ENCODE peak calls at places on chromosomes 2 and 18, in ten cellular contexts. J, Q, O, E, M, G, Z, B, H and W are unnamed samples. For H3K4me1 and H3K36me3, the result is how much of the 10 kb centered on the place peaks cover.

GRCh38 chr18:34321075-34321474 is 96.4 kb upstream of the NOL4 start:
- DNase-seq in O (no peak), M (no peak), E (no peak), G (no peak), Q (no peak), Z (no peak), B (no peak), H (no peak), J (no peak), W (no peak)

GRCh38 chr18:76452357-76452756 is 42.7 kb downstream of the ZNF516 start:
- DNase-seq in H (peak), M (peak), E (no peak), J (no peak), Q (no peak), O (no peak), G (no peak), B (peak), Z (no peak), W (no peak)

GRCh38 chr2:98560256-98560771 is 48.0 kb downstream of the COA5 start:
- DNase-seq in G (no peak), Q (no peak), E (peak), O (no peak), J (peak), M (peak), H (no peak), Z (no peak), B (no peak), W (peak)

GRCh38 chr2:70674636-70675430 is 93.2 kb downstream of the ADD2 start:
- DNase-seq in B (no peak), O (no peak), H (no peak), J (peak), E (no peak), Z (no peak), Q (peak), M (no peak), G (no peak), W (no peak)

GRCh38 chr2:121284424-121285076 is 452 bp downstream of the TFCP2L1 start:
- DNase-seq in J (no peak), H (peak), M (no peak), Z (peak), B (peak), Q (peak), O (no peak), G (no peak), E (no peak), W (peak)

GRCh38 chr2:158735822-158736580 is 59.1 kb upstream of the DAPL1 start:
- DNase-seq in M (no peak), G (no peak), E (no peak), J (no peak), B (no peak), Q (no peak), O (no peak), Z (no peak), H (no peak), W (peak)

GRCh38 chr2:85160946-85161625 is 27.9 kb downstream of the TCF7L1 start:
- DNase-seq in M (no peak), E (no peak), Z (no peak), H (peak), G (no peak), B (no peak), J (no peak), Q (no peak), O (no peak), W (no peak)

GRCh38 chr18:4589056-4589800 is 134.1 kb upstream of the DLGAP1 start:
- DNase-seq in G (no peak), Z (no peak), M (no peak), H (no peak), Q (no peak), E (no peak), J (no peak), O (no peak), B (no peak), W (no peak)

GRCh38 chr18:902179-902718 is 2.4 kb upstream of the ADCYAP1 start:
- DNase-seq in M (peak), H (peak), G (no peak), Z (no peak), Q (no peak), J (no peak), B (no peak), E (no peak), O (no peak), W (no peak)

GRCh38 chr2:24492283-24493272 is 1.5 kb downstream of the NCOA1 start:
- DNase-seq in O (peak), M (peak), E (no peak), H (peak), Z (no peak), B (no peak), Q (no peak), J (peak), G (peak), W (peak)

GRCh38 chr18:32775628-32776027 is 2.8 kb upstream of the KLHL14 start:
- DNase-seq in J (no peak), M (no peak), H (no peak), G (no peak), E (no peak), Z (no peak), O (no peak), Q (no peak), B (no peak), W (no peak)

GRCh38 chr2:88303865-88304264 is 133.7 kb downstream of the THNSL2 start:
- DNase-seq in O (no peak), B (no peak), J (no peak), G (no peak), E (no peak), H (no peak), Q (no peak), Z (no peak), M (no peak), W (no peak)

GRCh38 chr2:13334545-13334944 is 617.8 kb downstream of the TRIB2 start:
- DNase-seq in B (no peak), Z (no peak), M (no peak), Q (no peak), E (no peak), O (no peak), J (no peak), H (no peak), G (no peak), W (no peak)

GRCh38 chr2:16860627-16861026 is 195.0 kb upstream of the CYRIA start:
- DNase-seq in G (no peak), E (no peak), B (no peak), M (peak), O (no peak), Q (no peak), J (no peak), H (peak), Z (no peak), W (no peak)

GRCh38 chr18:50053142-50053541 is 141.8 kb downstream of the MYO5B start:
- DNase-seq in M (no peak), H (no peak), J (no peak), Z (no peak), Q (no peak), O (no peak), G (no peak), B (no peak), E (no peak), W (no peak)

GRCh38 chr2:235480614-235481013 is 13.2 kb upstream of the AGAP1 start:
- DNase-seq in E (no peak), Q (no peak), G (no peak), M (no peak), Z (no peak), B (no peak), O (no peak), H (no peak), J (no peak), W (no peak)

GRCh38 chr2:220043155-220043992 is 415.9 kb downstream of the SLC4A3 start:
- DNase-seq in G (no peak), E (no peak), H (peak), Z (no peak), O (no peak), M (peak), Q (no peak), B (no peak), J (no peak), W (no peak)

GRCh38 chr2:150911766-150912280 is 349.8 kb downstream of the RBM43 start:
- DNase-seq in J (peak), E (peak), G (peak), H (peak), Z (peak), Q (no peak), B (no peak), O (peak), M (peak), W (peak)

GRCh38 chr2:22826658-22827165 is 558.3 kb upstream of the KLHL29 start:
- DNase-seq in J (no peak), O (no peak), E (no peak), G (no peak), Z (no peak), H (no peak), Q (no peak), B (no peak), M (no peak), W (no peak)

GRCh38 chr18:48948112-48949050 is 2.4 kb downstream of the SMAD7 start:
- DNase-seq in Q (peak), Z (peak), E (no peak), J (peak), B (peak), O (peak), G (peak), H (peak), M (peak), W (peak)

GRCh38 chr2:143261986-143262784 is 133.0 kb downstream of the ARHGAP15 start:
- DNase-seq in E (no peak), Q (peak), M (no peak), G (peak), B (no peak), H (peak), Z (no peak), J (peak), O (no peak), W (no peak)

GRCh38 chr2:233535276-233535675 is 31.3 kb downstream of the USP40 start:
- DNase-seq in Z (no peak), B (no peak), Q (no peak), G (no peak), M (peak), J (no peak), H (no peak), O (no peak), E (no peak), W (no peak)

GRCh38 chr2:80703532-80703931 is 399.0 kb upstream of the LRRTM1 start:
- DNase-seq in B (no peak), Z (no peak), G (no peak), E (no peak), O (no peak), Q (no peak), M (no peak), H (peak), J (no peak), W (no peak)

GRCh38 chr18:10454800-10455550 is 540 bp downstream of the APCDD1 start:
- DNase-seq in O (peak), J (no peak), M (no peak), H (peak), B (peak), G (no peak), E (peak), Z (peak), Q (no peak), W (peak)

GRCh38 chr2:22442051-22442450 is 942.9 kb upstream of the KLHL29 start:
- DNase-seq in J (no peak), O (no peak), Z (no peak), E (no peak), B (no peak), M (no peak), H (peak), G (no peak), Q (no peak), W (no peak)

GRCh38 chr2:174248998-174249592 is 763 bp upstream of the OLA1 start:
- DNase-seq in H (no peak), J (no peak), Z (no peak), E (no peak), Q (no peak), O (no peak), M (no peak), B (no peak), G (no peak), W (no peak)

GRCh38 chr2:6959751-6960150 is 42.5 kb downstream of the RNF144A start:
- DNase-seq in Z (no peak), B (no peak), M (no peak), Q (no peak), G (no peak), E (no peak), O (no peak), H (no peak), J (no peak), W (no peak)

GRCh38 chr2:222424281-222424728 is at the start of gene SGPP2:
- DNase-seq in Q (peak), H (no peak), E (no peak), O (no peak), B (no peak), M (no peak), Z (peak), G (peak), J (no peak), W (no peak)

GRCh38 chr2:196336715-196337617 is 165.6 kb upstream of the STK17B start:
- DNase-seq in Z (no peak), B (peak), J (no peak), O (no peak), M (no peak), G (peak), Q (no peak), E (no peak), H (peak), W (peak)

GRCh38 chr2:226631671-226632070 is 167.9 kb downstream of the IRS1 start:
- DNase-seq in J (no peak), B (no peak), Z (no peak), M (no peak), G (peak), Q (no peak), E (no peak), H (no peak), O (peak), W (no peak)

DNA sequence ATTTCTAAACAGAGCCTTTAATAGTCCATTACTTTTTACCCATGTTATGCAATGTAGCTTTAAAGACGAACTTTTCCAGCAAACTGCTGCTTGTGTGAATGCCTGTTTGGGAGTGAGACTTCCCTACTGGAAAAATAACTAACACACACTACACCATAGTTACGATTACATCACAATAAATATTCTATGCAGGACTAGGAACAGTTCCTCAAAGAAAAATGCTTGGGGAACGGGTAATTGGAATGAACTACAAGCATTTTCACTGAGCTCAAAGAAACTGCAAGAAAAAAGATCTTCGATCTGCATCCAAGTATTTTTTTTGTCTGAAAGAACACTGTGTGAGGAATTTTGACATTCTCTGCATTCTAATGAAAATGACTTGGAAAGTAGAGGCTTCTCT is 13.8 kb downstream of the LYPD1 start:
- DNase-seq in H (no peak), Z (no peak), B (no peak), J (no peak), E (no peak), Q (no peak), O (no peak), G (no peak), M (peak), W (no peak)
- H3K4me1 ChIP-seq in H (under half), Z (under half), B (under half), J (under half), E (under half), Q (under half), O (under half), G (under half), M (under half), W (under half)

GRCh38 chr2:27651056-27651455 is 12.4 kb downstream of the SUPT7L start:
- DNase-seq in B (no peak), M (no peak), Z (no peak), E (no peak), G (no peak), O (no peak), H (no peak), J (no peak), Q (no peak), W (no peak)

GRCh38 chr2:27647289-27647688 is 16.1 kb downstream of the SUPT7L start:
- DNase-seq in Z (no peak), H (no peak), G (no peak), O (no peak), M (no peak), B (no peak), Q (no peak), E (no peak), J (no peak), W (peak)

GRCh38 chr2:27645197-27645596 is 16.3 kb downstream of the GPN1 start:
- DNase-seq in M (no peak), E (no peak), Q (no peak), O (no peak), H (no peak), J (no peak), G (no peak), Z (no peak), B (no peak), W (no peak)

GRCh38 chr2:27652341-27652740 is 11.1 kb downstream of the SUPT7L start:
- DNase-seq in B (no peak), M (no peak), E (no peak), Q (no peak), O (no peak), Z (no peak), G (no peak), H (no peak), J (no peak), W (no peak)

GRCh38 chr2:27647737-27648136 is 15.7 kb downstream of the SUPT7L start:
- DNase-seq in B (no peak), O (no peak), H (no peak), M (no peak), Z (no peak), G (no peak), Q (no peak), E (no peak), J (no peak), W (no peak)
- H3K36me3 ChIP-seq in B (under half), O (under half), H (under half), M (half or more), Z (under half), G (under half), Q (half or more), E (half or more), J (half or more), W (under half)

GRCh38 chr2:37588316-37588777 is 83.1 kb downstream of the CDC42EP3 start:
- DNase-seq in Q (no peak), Z (peak), H (no peak), E (no peak), O (peak), M (peak), B (no peak), G (no peak), J (no peak), W (peak)
- H3K4me1 ChIP-seq in Q (under half), Z (half or more), H (under half), E (under half), O (under half), M (half or more), B (under half), G (half or more), J (under half), W (half or more)

GRCh38 chr2:210445116-210445707 is 31.3 kb downstream of the LANCL1 start:
- DNase-seq in J (no peak), M (no peak), Z (no peak), O (no peak), H (peak), Q (no peak), E (no peak), G (no peak), B (peak), W (peak)

GRCh38 chr2:210442457-210442856 is 34.1 kb downstream of the LANCL1 start:
- DNase-seq in G (no peak), Q (no peak), M (no peak), E (no peak), B (no peak), Z (no peak), O (no peak), J (no peak), H (no peak), W (no peak)

GRCh38 chr2:210440206-210440605 is 36.4 kb downstream of the LANCL1 start:
- DNase-seq in G (no peak), B (no peak), J (no peak), E (no peak), M (no peak), Z (no peak), O (no peak), Q (no peak), H (no peak), W (no peak)

GRCh38 chr2:210443527-210443926 is 33.0 kb downstream of the LANCL1 start:
- DNase-seq in M (no peak), G (no peak), H (no peak), Q (no peak), Z (no peak), O (no peak), E (no peak), B (no peak), J (no peak), W (no peak)

DNA sequence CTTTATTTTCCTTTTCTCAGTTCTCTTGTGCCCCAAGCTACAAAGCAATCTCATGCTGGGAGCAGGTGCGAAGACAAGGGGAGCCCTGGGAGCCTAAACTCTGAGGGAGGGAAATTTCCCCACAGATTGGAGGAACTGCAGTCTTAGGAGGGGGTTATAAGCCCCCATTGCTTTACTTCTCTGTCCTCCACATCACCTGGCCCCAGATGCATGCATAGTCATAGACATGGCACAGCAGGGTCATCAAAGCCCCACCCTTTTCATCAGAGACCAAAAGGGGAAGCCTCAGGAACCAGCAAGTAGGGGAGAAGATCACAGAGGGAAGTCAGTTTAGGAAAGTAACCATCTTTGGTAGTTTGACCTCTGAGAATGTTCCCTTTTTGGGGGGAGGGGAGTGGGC is 33.7 kb downstream of the LANCL1 start:
- DNase-seq in B (no peak), Q (no peak), E (no peak), H (no peak), O (no peak), G (no peak), M (no peak), J (no peak), Z (no peak), W (no peak)
- H3K36me3 ChIP-seq in B (under half), Q (half or more), E (under half), H (under half), O (under half), G (under half), M (under half), J (under half), Z (under half), W (under half)

GRCh38 chr2:144495227-144495933 is 24.5 kb downstream of the ZEB2 start:
- DNase-seq in G (no peak), M (no peak), Z (no peak), O (no peak), E (no peak), Q (no peak), H (no peak), B (no peak), J (no peak), W (no peak)
- H3K4me1 ChIP-seq in G (under half), M (under half), Z (under half), O (under half), E (under half), Q (half or more), H (under half), B (under half), J (under half), W (under half)

GRCh38 chr2:15623481-15623796 is 31.8 kb downstream of the DDX1 start:
- DNase-seq in O (no peak), E (no peak), J (no peak), B (no peak), G (no peak), M (no peak), H (no peak), Z (no peak), Q (no peak), W (no peak)
- H3K36me3 ChIP-seq in O (under half), E (half or more), J (half or more), B (half or more), G (under half), M (half or more), H (under half), Z (under half), Q (half or more), W (under half)